ENCODE peak calls at places on chromosomes 6 and 20, in five cellular contexts. One of them, this sample, is unnamed.

GRCh38 chr20:62963614-62964397 is 11.3 kb downstream of the SLC17A9 start:
- DNase-seq in heart right ventricle: no peak
- DNase-seq in A549: no peak
- DNase-seq in CD8-positive, alpha-beta T cell: no peak
- DNase-seq in stomach: no peak
- DNase-seq in this sample: no peak

GRCh38 chr20:45752747-45753146 is 30.6 kb downstream of the SPINT4 start:
- DNase-seq in CD8-positive, alpha-beta T cell: no peak
- DNase-seq in A549: no peak
- DNase-seq in stomach: no peak
- DNase-seq in heart right ventricle: no peak
- DNase-seq in this sample: no peak

GRCh38 chr20:40683221-40683893 is 5.7 kb downstream of the MAFB start:
- DNase-seq in heart right ventricle: peak
- DNase-seq in CD8-positive, alpha-beta T cell: no peak
- DNase-seq in A549: no peak
- DNase-seq in stomach: no peak
- DNase-seq in this sample: no peak

GRCh38 chr6:149273318-149273717 is 44.2 kb upstream of the TAB2 start:
- DNase-seq in stomach: peak
- DNase-seq in heart right ventricle: peak
- DNase-seq in A549: no peak
- DNase-seq in CD8-positive, alpha-beta T cell: no peak
- DNase-seq in this sample: no peak

GRCh38 chr6:56378507-56378906 is 131.1 kb upstream of the COL21A1 start:
- DNase-seq in stomach: no peak
- DNase-seq in heart right ventricle: no peak
- DNase-seq in CD8-positive, alpha-beta T cell: no peak
- DNase-seq in A549: no peak
- DNase-seq in this sample: no peak

GRCh38 chr20:41344477-41344876 is 3.9 kb downstream of the LPIN3 start:
- DNase-seq in stomach: no peak
- DNase-seq in CD8-positive, alpha-beta T cell: no peak
- DNase-seq in heart right ventricle: no peak
- DNase-seq in A549: no peak
- DNase-seq in this sample: no peak

GRCh38 chr6:66538548-66539135 is 831.6 kb upstream of the EYS start:
- DNase-seq in CD8-positive, alpha-beta T cell: no peak
- DNase-seq in heart right ventricle: no peak
- DNase-seq in stomach: no peak
- DNase-seq in A549: no peak
- DNase-seq in this sample: no peak

GRCh38 chr6:45438849-45439406 is 61.2 kb upstream of the SUPT3H start:
- DNase-seq in heart right ventricle: no peak
- DNase-seq in CD8-positive, alpha-beta T cell: no peak
- DNase-seq in stomach: no peak
- DNase-seq in A549: no peak
- DNase-seq in this sample: no peak

GRCh38 chr20:32034581-32035397 is 17.3 kb upstream of the HCK start:
- DNase-seq in CD8-positive, alpha-beta T cell: no peak
- DNase-seq in stomach: no peak
- DNase-seq in heart right ventricle: no peak
- DNase-seq in A549: no peak
- DNase-seq in this sample: no peak

GRCh38 chr20:24620937-24621519 is 151.6 kb downstream of the SYNDIG1 start:
- DNase-seq in A549: no peak
- DNase-seq in heart right ventricle: no peak
- DNase-seq in stomach: no peak
- DNase-seq in CD8-positive, alpha-beta T cell: no peak
- DNase-seq in this sample: no peak

GRCh38 chr20:47117789-47118188 is 223.1 kb downstream of the EYA2 start:
- DNase-seq in stomach: peak
- DNase-seq in heart right ventricle: no peak
- DNase-seq in CD8-positive, alpha-beta T cell: no peak
- DNase-seq in A549: no peak
- DNase-seq in this sample: no peak

GRCh38 chr6:40804905-40805304 is 217.7 kb upstream of the LRFN2 start:
- DNase-seq in stomach: no peak
- DNase-seq in heart right ventricle: no peak
- DNase-seq in A549: no peak
- DNase-seq in CD8-positive, alpha-beta T cell: no peak
- DNase-seq in this sample: no peak
- TF ChIP-seq CTCF in stomach: peak
- TF ChIP-seq CTCF in heart right ventricle: peak
- TF ChIP-seq CTCF in A549: no peak
- TF ChIP-seq CTCF in CD8-positive, alpha-beta T cell: no peak
- TF ChIP-seq CTCF in this sample: no peak

DNA sequence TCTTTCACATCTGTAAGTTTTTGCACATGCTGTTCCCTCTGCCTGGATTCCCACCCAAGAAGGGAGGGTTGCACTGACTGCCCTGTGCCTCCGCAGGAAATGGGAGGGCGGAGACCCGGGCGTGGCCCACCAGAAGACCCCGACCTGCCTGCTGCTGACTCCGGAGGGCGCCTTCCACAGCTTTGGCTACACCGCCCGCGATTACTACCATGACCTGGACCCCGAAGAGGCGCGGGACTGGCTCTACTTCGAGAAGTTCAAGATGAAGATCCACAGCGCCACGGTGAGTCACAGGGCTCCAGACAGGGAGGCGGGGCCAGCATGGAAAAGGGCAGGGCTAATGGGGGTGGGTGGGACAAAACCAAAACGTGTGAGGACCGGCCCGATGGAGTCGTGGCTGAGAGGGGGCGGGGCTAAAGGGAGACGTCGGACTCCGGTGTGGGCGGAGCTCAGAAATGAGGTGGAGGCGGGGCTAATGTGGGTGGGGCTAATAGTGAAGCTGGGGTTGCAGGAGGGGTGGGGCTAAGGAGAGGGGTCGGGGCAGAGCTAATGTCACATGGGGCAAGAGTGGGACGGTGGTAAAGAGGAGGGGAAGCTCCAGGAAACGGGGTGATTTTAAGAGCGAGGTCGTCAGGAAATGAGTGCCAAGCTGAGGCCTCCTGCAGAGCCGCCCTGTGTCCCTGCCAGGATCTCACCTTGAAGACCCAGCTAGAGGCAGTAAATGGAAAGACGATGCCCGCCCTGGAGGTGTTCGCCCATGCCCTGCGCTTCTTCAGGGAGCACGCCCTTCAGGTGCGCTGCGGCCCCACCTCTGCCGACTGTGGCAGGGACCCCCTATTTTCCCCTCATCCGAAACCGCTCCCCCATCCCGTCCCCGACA is 12.6 kb downstream of the HSPA12B start:
- DNase-seq in CD8-positive, alpha-beta T cell: peak
- DNase-seq in A549: peak
- DNase-seq in heart right ventricle: peak
- DNase-seq in stomach: peak
- DNase-seq in this sample: no peak
- H3K4me3 ChIP-seq in CD8-positive, alpha-beta T cell: no peak
- H3K4me3 ChIP-seq in A549: peak
- H3K4me3 ChIP-seq in heart right ventricle: no peak
- H3K4me3 ChIP-seq in stomach: peak
- H3K4me3 ChIP-seq in this sample: no peak

DNA sequence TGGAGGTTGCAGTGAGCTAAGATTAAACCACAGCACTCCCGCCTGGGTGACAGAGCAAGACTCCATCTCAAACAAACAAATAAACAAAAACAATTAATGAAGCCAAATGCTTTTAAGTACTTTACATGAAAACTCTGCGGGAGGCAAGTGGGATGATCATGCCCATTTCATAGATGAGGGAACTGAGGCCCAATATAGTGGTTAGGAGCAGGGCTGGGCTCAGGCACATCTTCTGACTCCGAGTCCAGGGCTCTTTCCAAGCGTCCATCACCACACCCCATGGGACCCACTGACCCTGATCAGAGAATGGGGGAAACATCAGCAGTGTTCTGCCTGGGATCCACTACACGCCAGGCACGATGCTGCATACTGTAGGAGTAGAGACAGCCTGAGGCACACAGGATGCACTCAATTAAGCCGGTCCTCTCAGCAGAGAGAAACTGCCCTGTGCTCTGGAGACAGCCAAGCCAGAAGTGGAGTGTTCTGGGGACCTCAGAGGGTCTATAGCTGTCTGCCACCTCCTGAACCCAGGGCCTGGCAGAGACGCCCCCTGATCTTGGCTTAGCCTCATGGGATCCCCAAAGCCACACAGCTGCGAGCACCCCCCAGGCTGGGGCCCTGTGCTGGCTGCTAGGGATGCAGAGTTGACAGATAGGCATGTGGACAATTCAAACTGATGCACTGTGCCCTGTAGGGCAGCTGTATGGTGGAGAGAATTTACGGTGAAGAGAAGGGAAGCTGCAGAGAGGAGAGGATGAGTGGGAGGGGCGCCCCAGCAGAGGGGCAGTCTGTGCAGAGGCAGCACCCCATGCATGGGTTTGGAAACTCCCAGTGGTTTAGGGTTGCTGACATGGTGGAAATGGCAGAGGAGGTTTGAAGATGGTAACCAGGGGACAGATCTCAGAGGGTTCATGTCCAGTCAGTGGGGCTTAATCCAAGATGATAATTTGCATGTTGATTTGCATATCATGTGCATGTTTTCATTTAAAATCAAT is 13.7 kb downstream of the TTBK1 start:
- DNase-seq in stomach: no peak
- DNase-seq in CD8-positive, alpha-beta T cell: no peak
- DNase-seq in A549: no peak
- DNase-seq in heart right ventricle: no peak
- DNase-seq in this sample: no peak
- TF ChIP-seq CTCF in stomach: no peak
- TF ChIP-seq CTCF in CD8-positive, alpha-beta T cell: no peak
- TF ChIP-seq CTCF in A549: no peak
- TF ChIP-seq CTCF in heart right ventricle: no peak
- TF ChIP-seq CTCF in this sample: no peak

DNA sequence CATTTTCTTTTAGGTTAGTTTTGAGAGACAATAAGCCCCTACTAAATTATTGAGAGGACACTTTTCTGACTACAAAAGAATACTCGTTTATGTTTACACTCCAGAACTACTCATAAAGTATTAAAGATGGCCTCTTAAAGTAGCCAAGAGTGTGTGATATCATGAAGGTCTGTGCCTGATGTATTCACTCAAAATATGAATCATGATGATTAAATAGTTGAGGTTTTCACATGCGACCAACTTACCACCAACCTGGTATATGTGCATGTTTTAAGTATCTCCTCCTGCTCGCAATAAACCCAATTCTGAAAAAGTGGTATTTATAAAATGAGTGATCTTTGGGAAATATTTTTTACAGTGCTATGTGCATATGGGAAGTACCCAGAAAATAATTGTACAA is 43.9 kb downstream of the IL20RA start:
- DNase-seq in stomach: no peak
- DNase-seq in A549: no peak
- DNase-seq in heart right ventricle: no peak
- DNase-seq in CD8-positive, alpha-beta T cell: no peak
- DNase-seq in this sample: no peak
- H3K4me3 ChIP-seq in stomach: no peak
- H3K4me3 ChIP-seq in A549: no peak
- H3K4me3 ChIP-seq in heart right ventricle: no peak
- H3K4me3 ChIP-seq in CD8-positive, alpha-beta T cell: no peak
- H3K4me3 ChIP-seq in this sample: no peak

DNA sequence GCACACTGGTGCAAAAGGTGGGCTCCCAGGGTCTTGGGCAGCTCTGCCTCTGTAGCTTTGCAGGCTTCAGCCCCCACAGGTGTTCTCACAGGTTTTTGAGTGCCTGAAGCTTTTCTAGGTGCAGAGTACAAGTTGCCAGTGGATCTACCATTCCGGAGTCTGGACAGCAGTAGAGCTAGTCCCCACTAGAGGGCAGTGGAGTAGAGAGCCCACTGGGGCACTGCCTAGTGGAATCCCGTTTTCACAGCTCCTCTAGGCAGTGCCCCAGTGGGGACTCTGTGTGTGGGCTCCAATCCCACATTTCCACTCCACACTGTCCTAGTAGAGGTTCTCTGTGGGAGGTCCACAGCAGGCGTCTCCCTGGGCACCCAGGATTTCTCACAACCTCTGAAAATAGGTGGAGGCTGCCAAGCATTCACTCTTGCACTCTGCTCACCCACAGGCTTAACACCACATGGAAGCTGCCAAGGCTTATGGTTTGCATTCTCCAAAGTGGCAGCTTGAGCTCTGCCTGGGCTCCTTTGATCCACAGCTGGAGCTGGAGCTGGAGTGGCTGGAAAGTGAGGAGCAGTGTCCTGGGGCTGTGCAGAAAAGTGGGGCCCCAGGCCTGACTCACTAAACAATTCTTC is 86.3 kb upstream of the PROKR2 start:
- DNase-seq in CD8-positive, alpha-beta T cell: no peak
- DNase-seq in heart right ventricle: no peak
- DNase-seq in stomach: no peak
- DNase-seq in A549: peak
- DNase-seq in this sample: peak
- TF ChIP-seq CTCF in CD8-positive, alpha-beta T cell: no peak
- TF ChIP-seq CTCF in heart right ventricle: no peak
- TF ChIP-seq CTCF in stomach: no peak
- TF ChIP-seq CTCF in A549: peak
- TF ChIP-seq CTCF in this sample: peak